ENCODE peak calls at places on chromosome 18, in six cellular contexts. J is gastrocnemius medialis; K is cardiac septum; S is endothelial cell; U is activated naive CD8-positive, alpha-beta T cell treated with anti-CD3 and anti-CD28 coated beads, Interleukin-2, amount 50 U/mL, for 24 hours; A is brain microvascular endothelial cell. O is an unnamed sample.

GRCh38 chr18:13480856-13481255 is 245.5 kb downstream of the FAM210A start:
- DNase-seq in J (no peak), K (no peak), S (no peak), U (no peak), A (no peak), O (peak)

GRCh38 chr18:61569176-61569892 is 236.1 kb downstream of the CDH20 start:
- DNase-seq in J (peak), K (no peak), S (no peak), U (no peak), A (peak), O (no peak)

GRCh38 chr18:74715865-74716712 is 118.4 kb downstream of the ZNF407 start:
- DNase-seq in J (no peak), K (no peak), S (no peak), U (no peak), A (no peak), O (no peak)

GRCh38 chr18:31042391-31043181 is at the start of gene DSC3:
- DNase-seq in J (no peak), K (no peak), S (peak), U (peak), A (no peak), O (no peak)

GRCh38 chr18:8706981-8707940 is 1.9 kb downstream of the MTCL1 start:
- DNase-seq in J (no peak), K (no peak), S (peak), U (no peak), A (peak), O (peak)

GRCh38 chr18:26655614-26656400 is 107.5 kb upstream of the KCTD1 start:
- DNase-seq in J (peak), K (peak), S (peak), U (no peak), A (peak), O (peak)

GRCh38 chr18:61988100-61988499 is 95.3 kb upstream of the RNF152 start:
- DNase-seq in J (no peak), K (no peak), S (no peak), U (no peak), A (no peak), O (no peak)

GRCh38 chr18:48222118-48222517 is 187.1 kb downstream of the ZBTB7C start:
- DNase-seq in J (peak), K (no peak), S (no peak), U (no peak), A (peak), O (no peak)

GRCh38 chr18:49591271-49591670 is 29.4 kb downstream of the LIPG start:
- DNase-seq in J (no peak), K (no peak), S (no peak), U (no peak), A (no peak), O (no peak)

GRCh38 chr18:68399721-68400120 is 315.2 kb downstream of the TMX3 start:
- DNase-seq in J (no peak), K (no peak), S (no peak), U (no peak), A (no peak), O (no peak)

GRCh38 chr18:5759169-5759568 is 136.2 kb downstream of the TMEM200C start:
- DNase-seq in J (no peak), K (no peak), S (no peak), U (no peak), A (no peak), O (no peak)

GRCh38 chr18:902179-902718 is 2.4 kb upstream of the ADCYAP1 start:
- DNase-seq in J (no peak), K (no peak), S (no peak), U (no peak), A (no peak), O (no peak)

GRCh38 chr18:26073742-26074141 is 16.7 kb downstream of the SS18 start:
- DNase-seq in J (no peak), K (no peak), S (no peak), U (no peak), A (no peak), O (no peak)

GRCh38 chr18:64276736-64277135 is 127.8 kb upstream of the LINC00305 start:
- DNase-seq in J (no peak), K (no peak), S (peak), U (no peak), A (no peak), O (no peak)

GRCh38 chr18:21330122-21330701 is 88.2 kb downstream of the GREB1L start:
- DNase-seq in J (peak), K (no peak), S (no peak), U (no peak), A (peak), O (no peak)

GRCh38 chr18:3540805-3541548 is 91.0 kb downstream of the TGIF1 start:
- DNase-seq in J (no peak), K (no peak), S (no peak), U (no peak), A (no peak), O (no peak)

GRCh38 chr18:78583739-78584066 is 395.9 kb upstream of the SALL3 start:
- DNase-seq in J (no peak), K (no peak), S (no peak), U (no peak), A (no peak), O (no peak)

GRCh38 chr18:44818148-44818547 is 137.5 kb downstream of the SETBP1 start:
- DNase-seq in J (no peak), K (no peak), S (no peak), U (no peak), A (no peak), O (no peak)

GRCh38 chr18:6284761-6285160 is 129.9 kb downstream of the L3MBTL4 start:
- DNase-seq in J (no peak), K (no peak), S (no peak), U (no peak), A (no peak), O (no peak)

GRCh38 chr18:13375302-13376255 is 157.0 kb downstream of the LDLRAD4 start:
- DNase-seq in J (peak), K (peak), S (no peak), U (peak), A (peak), O (no peak)

GRCh38 chr18:28511421-28511821 is 334.5 kb upstream of the CDH2 start:
- DNase-seq in J (no peak), K (no peak), S (no peak), U (no peak), A (no peak), O (no peak)